ENCODE peak calls at places on chromosomes 11 and 22, in eight cellular contexts. One of them, this sample, is unnamed.

GRCh38 chr22:27090595-27090994 is 433.2 kb downstream of the MIAT start:
- DNase-seq in B cell: no peak
- DNase-seq in HTR-8/SVneo: no peak
- DNase-seq in naive B cell: no peak
- DNase-seq in NCI-H1105 treated with DMSO at 0.1 percent for 48 hours: no peak
- DNase-seq in stimulated activated CD4-positive, alpha-beta T cell treated with anti-CD3 and anti-CD28 coated beads, Interleukin-1b, Interleukin-23, amount 100 ng/mL, for 24 hours: no peak
- DNase-seq in GM13977: no peak
- DNase-seq in T-helper 1 cell: no peak
- DNase-seq in this sample: no peak

GRCh38 chr22:41184679-41185078 is 20.4 kb upstream of the L3MBTL2 start:
- DNase-seq in B cell: no peak
- DNase-seq in HTR-8/SVneo: no peak
- DNase-seq in naive B cell: no peak
- DNase-seq in NCI-H1105 treated with DMSO at 0.1 percent for 48 hours: no peak
- DNase-seq in stimulated activated CD4-positive, alpha-beta T cell treated with anti-CD3 and anti-CD28 coated beads, Interleukin-1b, Interleukin-23, amount 100 ng/mL, for 24 hours: no peak
- DNase-seq in GM13977: no peak
- DNase-seq in T-helper 1 cell: no peak
- DNase-seq in this sample: no peak

GRCh38 chr11:102158151-102158734 is 48.0 kb downstream of the YAP1 start:
- DNase-seq in B cell: no peak
- DNase-seq in HTR-8/SVneo: no peak
- DNase-seq in naive B cell: no peak
- DNase-seq in NCI-H1105 treated with DMSO at 0.1 percent for 48 hours: no peak
- DNase-seq in stimulated activated CD4-positive, alpha-beta T cell treated with anti-CD3 and anti-CD28 coated beads, Interleukin-1b, Interleukin-23, amount 100 ng/mL, for 24 hours: no peak
- DNase-seq in GM13977: no peak
- DNase-seq in T-helper 1 cell: no peak
- DNase-seq in this sample: no peak

GRCh38 chr11:110928373-110928772 is 216.1 kb upstream of the ARHGAP20 start:
- DNase-seq in B cell: no peak
- DNase-seq in HTR-8/SVneo: no peak
- DNase-seq in naive B cell: no peak
- DNase-seq in NCI-H1105 treated with DMSO at 0.1 percent for 48 hours: peak
- DNase-seq in stimulated activated CD4-positive, alpha-beta T cell treated with anti-CD3 and anti-CD28 coated beads, Interleukin-1b, Interleukin-23, amount 100 ng/mL, for 24 hours: no peak
- DNase-seq in GM13977: no peak
- DNase-seq in T-helper 1 cell: no peak
- DNase-seq in this sample: no peak

GRCh38 chr11:41245704-41246398 is 213.6 kb downstream of the LRRC4C start:
- DNase-seq in B cell: no peak
- DNase-seq in HTR-8/SVneo: no peak
- DNase-seq in naive B cell: no peak
- DNase-seq in NCI-H1105 treated with DMSO at 0.1 percent for 48 hours: no peak
- DNase-seq in stimulated activated CD4-positive, alpha-beta T cell treated with anti-CD3 and anti-CD28 coated beads, Interleukin-1b, Interleukin-23, amount 100 ng/mL, for 24 hours: no peak
- DNase-seq in GM13977: no peak
- DNase-seq in T-helper 1 cell: no peak
- DNase-seq in this sample: no peak

GRCh38 chr22:33806191-33806590 is 114.1 kb downstream of the LARGE1 start:
- DNase-seq in B cell: peak
- DNase-seq in HTR-8/SVneo: no peak
- DNase-seq in naive B cell: no peak
- DNase-seq in NCI-H1105 treated with DMSO at 0.1 percent for 48 hours: no peak
- DNase-seq in stimulated activated CD4-positive, alpha-beta T cell treated with anti-CD3 and anti-CD28 coated beads, Interleukin-1b, Interleukin-23, amount 100 ng/mL, for 24 hours: no peak
- DNase-seq in GM13977: peak
- DNase-seq in T-helper 1 cell: no peak
- DNase-seq in this sample: no peak

GRCh38 chr11:132888226-132888625 is 644.1 kb downstream of the OPCML start:
- DNase-seq in B cell: no peak
- DNase-seq in HTR-8/SVneo: no peak
- DNase-seq in naive B cell: no peak
- DNase-seq in NCI-H1105 treated with DMSO at 0.1 percent for 48 hours: no peak
- DNase-seq in stimulated activated CD4-positive, alpha-beta T cell treated with anti-CD3 and anti-CD28 coated beads, Interleukin-1b, Interleukin-23, amount 100 ng/mL, for 24 hours: no peak
- DNase-seq in GM13977: no peak
- DNase-seq in T-helper 1 cell: no peak
- DNase-seq in this sample: no peak

GRCh38 chr22:45208993-45209838 is 31.5 kb downstream of the KIAA0930 start:
- DNase-seq in B cell: peak
- DNase-seq in HTR-8/SVneo: no peak
- DNase-seq in naive B cell: no peak
- DNase-seq in NCI-H1105 treated with DMSO at 0.1 percent for 48 hours: peak
- DNase-seq in stimulated activated CD4-positive, alpha-beta T cell treated with anti-CD3 and anti-CD28 coated beads, Interleukin-1b, Interleukin-23, amount 100 ng/mL, for 24 hours: peak
- DNase-seq in GM13977: no peak
- DNase-seq in T-helper 1 cell: peak
- DNase-seq in this sample: peak

GRCh38 chr22:49132009-49132408 is 695.7 kb downstream of the BRD1 start:
- DNase-seq in B cell: no peak
- DNase-seq in HTR-8/SVneo: no peak
- DNase-seq in naive B cell: no peak
- DNase-seq in NCI-H1105 treated with DMSO at 0.1 percent for 48 hours: no peak
- DNase-seq in stimulated activated CD4-positive, alpha-beta T cell treated with anti-CD3 and anti-CD28 coated beads, Interleukin-1b, Interleukin-23, amount 100 ng/mL, for 24 hours: no peak
- DNase-seq in GM13977: no peak
- DNase-seq in T-helper 1 cell: no peak
- DNase-seq in this sample: no peak

GRCh38 chr11:104075716-104076115 is 39.3 kb downstream of the DDI1 start:
- DNase-seq in B cell: no peak
- DNase-seq in HTR-8/SVneo: no peak
- DNase-seq in naive B cell: no peak
- DNase-seq in NCI-H1105 treated with DMSO at 0.1 percent for 48 hours: no peak
- DNase-seq in stimulated activated CD4-positive, alpha-beta T cell treated with anti-CD3 and anti-CD28 coated beads, Interleukin-1b, Interleukin-23, amount 100 ng/mL, for 24 hours: no peak
- DNase-seq in GM13977: no peak
- DNase-seq in T-helper 1 cell: no peak
- DNase-seq in this sample: no peak

GRCh38 chr22:25404556-25404922 is 159.9 kb upstream of the GRK3 start:
- DNase-seq in B cell: peak
- DNase-seq in HTR-8/SVneo: no peak
- DNase-seq in naive B cell: no peak
- DNase-seq in NCI-H1105 treated with DMSO at 0.1 percent for 48 hours: no peak
- DNase-seq in stimulated activated CD4-positive, alpha-beta T cell treated with anti-CD3 and anti-CD28 coated beads, Interleukin-1b, Interleukin-23, amount 100 ng/mL, for 24 hours: no peak
- DNase-seq in GM13977: no peak
- DNase-seq in T-helper 1 cell: no peak
- DNase-seq in this sample: peak

GRCh38 chr11:112844530-112844929 is 116.7 kb upstream of the NCAM1 start:
- DNase-seq in B cell: no peak
- DNase-seq in HTR-8/SVneo: no peak
- DNase-seq in naive B cell: no peak
- DNase-seq in NCI-H1105 treated with DMSO at 0.1 percent for 48 hours: no peak
- DNase-seq in stimulated activated CD4-positive, alpha-beta T cell treated with anti-CD3 and anti-CD28 coated beads, Interleukin-1b, Interleukin-23, amount 100 ng/mL, for 24 hours: no peak
- DNase-seq in GM13977: no peak
- DNase-seq in T-helper 1 cell: no peak
- DNase-seq in this sample: no peak

GRCh38 chr11:15969281-15969680 is 387.1 kb downstream of the SOX6 start:
- DNase-seq in B cell: no peak
- DNase-seq in HTR-8/SVneo: peak
- DNase-seq in naive B cell: no peak
- DNase-seq in NCI-H1105 treated with DMSO at 0.1 percent for 48 hours: peak
- DNase-seq in stimulated activated CD4-positive, alpha-beta T cell treated with anti-CD3 and anti-CD28 coated beads, Interleukin-1b, Interleukin-23, amount 100 ng/mL, for 24 hours: no peak
- DNase-seq in GM13977: peak
- DNase-seq in T-helper 1 cell: no peak
- DNase-seq in this sample: peak

GRCh38 chr11:62125881-62126280 is 2.1 kb downstream of the INCENP start:
- DNase-seq in B cell: no peak
- DNase-seq in HTR-8/SVneo: no peak
- DNase-seq in naive B cell: no peak
- DNase-seq in NCI-H1105 treated with DMSO at 0.1 percent for 48 hours: no peak
- DNase-seq in stimulated activated CD4-positive, alpha-beta T cell treated with anti-CD3 and anti-CD28 coated beads, Interleukin-1b, Interleukin-23, amount 100 ng/mL, for 24 hours: no peak
- DNase-seq in GM13977: no peak
- DNase-seq in T-helper 1 cell: no peak
- DNase-seq in this sample: peak

GRCh38 chr11:90204832-90205646 is 17.8 kb downstream of the CHORDC1 start:
- DNase-seq in B cell: peak
- DNase-seq in HTR-8/SVneo: peak
- DNase-seq in naive B cell: peak
- DNase-seq in NCI-H1105 treated with DMSO at 0.1 percent for 48 hours: peak
- DNase-seq in stimulated activated CD4-positive, alpha-beta T cell treated with anti-CD3 and anti-CD28 coated beads, Interleukin-1b, Interleukin-23, amount 100 ng/mL, for 24 hours: no peak
- DNase-seq in GM13977: peak
- DNase-seq in T-helper 1 cell: no peak
- DNase-seq in this sample: no peak

GRCh38 chr11:3022300-3022967 is 30.3 kb upstream of the NAP1L4 start:
- DNase-seq in B cell: peak
- DNase-seq in HTR-8/SVneo: no peak
- DNase-seq in naive B cell: peak
- DNase-seq in NCI-H1105 treated with DMSO at 0.1 percent for 48 hours: no peak
- DNase-seq in stimulated activated CD4-positive, alpha-beta T cell treated with anti-CD3 and anti-CD28 coated beads, Interleukin-1b, Interleukin-23, amount 100 ng/mL, for 24 hours: no peak
- DNase-seq in GM13977: peak
- DNase-seq in T-helper 1 cell: no peak
- DNase-seq in this sample: no peak

GRCh38 chr11:16030664-16031063 is 325.7 kb downstream of the SOX6 start:
- DNase-seq in B cell: no peak
- DNase-seq in HTR-8/SVneo: no peak
- DNase-seq in naive B cell: no peak
- DNase-seq in NCI-H1105 treated with DMSO at 0.1 percent for 48 hours: no peak
- DNase-seq in stimulated activated CD4-positive, alpha-beta T cell treated with anti-CD3 and anti-CD28 coated beads, Interleukin-1b, Interleukin-23, amount 100 ng/mL, for 24 hours: no peak
- DNase-seq in GM13977: no peak
- DNase-seq in T-helper 1 cell: no peak
- DNase-seq in this sample: no peak

GRCh38 chr11:132780051-132780450 is 752.2 kb downstream of the OPCML start:
- DNase-seq in B cell: no peak
- DNase-seq in HTR-8/SVneo: no peak
- DNase-seq in naive B cell: no peak
- DNase-seq in NCI-H1105 treated with DMSO at 0.1 percent for 48 hours: no peak
- DNase-seq in stimulated activated CD4-positive, alpha-beta T cell treated with anti-CD3 and anti-CD28 coated beads, Interleukin-1b, Interleukin-23, amount 100 ng/mL, for 24 hours: no peak
- DNase-seq in GM13977: no peak
- DNase-seq in T-helper 1 cell: no peak
- DNase-seq in this sample: no peak

GRCh38 chr11:94876645-94877445 is 96.5 kb downstream of the CWC15 start:
- DNase-seq in B cell: no peak
- DNase-seq in HTR-8/SVneo: peak
- DNase-seq in naive B cell: no peak
- DNase-seq in NCI-H1105 treated with DMSO at 0.1 percent for 48 hours: no peak
- DNase-seq in stimulated activated CD4-positive, alpha-beta T cell treated with anti-CD3 and anti-CD28 coated beads, Interleukin-1b, Interleukin-23, amount 100 ng/mL, for 24 hours: peak
- DNase-seq in GM13977: peak
- DNase-seq in T-helper 1 cell: no peak
- DNase-seq in this sample: peak

GRCh38 chr11:12288934-12289666 is 88.3 kb upstream of the PARVA start:
- DNase-seq in B cell: no peak
- DNase-seq in HTR-8/SVneo: no peak
- DNase-seq in naive B cell: no peak
- DNase-seq in NCI-H1105 treated with DMSO at 0.1 percent for 48 hours: no peak
- DNase-seq in stimulated activated CD4-positive, alpha-beta T cell treated with anti-CD3 and anti-CD28 coated beads, Interleukin-1b, Interleukin-23, amount 100 ng/mL, for 24 hours: no peak
- DNase-seq in GM13977: peak
- DNase-seq in T-helper 1 cell: no peak
- DNase-seq in this sample: peak

GRCh38 chr11:83815736-83816135 is 529.6 kb upstream of the CCDC90B start:
- DNase-seq in B cell: no peak
- DNase-seq in HTR-8/SVneo: no peak
- DNase-seq in naive B cell: no peak
- DNase-seq in NCI-H1105 treated with DMSO at 0.1 percent for 48 hours: no peak
- DNase-seq in stimulated activated CD4-positive, alpha-beta T cell treated with anti-CD3 and anti-CD28 coated beads, Interleukin-1b, Interleukin-23, amount 100 ng/mL, for 24 hours: no peak
- DNase-seq in GM13977: no peak
- DNase-seq in T-helper 1 cell: no peak
- DNase-seq in this sample: no peak

GRCh38 chr11:12478743-12479142 is 101.4 kb downstream of the PARVA start:
- DNase-seq in B cell: no peak
- DNase-seq in HTR-8/SVneo: no peak
- DNase-seq in naive B cell: no peak
- DNase-seq in NCI-H1105 treated with DMSO at 0.1 percent for 48 hours: no peak
- DNase-seq in stimulated activated CD4-positive, alpha-beta T cell treated with anti-CD3 and anti-CD28 coated beads, Interleukin-1b, Interleukin-23, amount 100 ng/mL, for 24 hours: no peak
- DNase-seq in GM13977: no peak
- DNase-seq in T-helper 1 cell: no peak
- DNase-seq in this sample: no peak

GRCh38 chr22:42190274-42190673 is 59.7 kb upstream of the CYP2D6 start:
- DNase-seq in B cell: no peak
- DNase-seq in HTR-8/SVneo: no peak
- DNase-seq in naive B cell: no peak
- DNase-seq in NCI-H1105 treated with DMSO at 0.1 percent for 48 hours: no peak
- DNase-seq in stimulated activated CD4-positive, alpha-beta T cell treated with anti-CD3 and anti-CD28 coated beads, Interleukin-1b, Interleukin-23, amount 100 ng/mL, for 24 hours: no peak
- DNase-seq in GM13977: no peak
- DNase-seq in T-helper 1 cell: no peak
- DNase-seq in this sample: no peak

GRCh38 chr11:130001491-130002351 is 914 bp downstream of the PRDM10 start:
- DNase-seq in B cell: peak
- DNase-seq in HTR-8/SVneo: no peak
- DNase-seq in naive B cell: no peak
- DNase-seq in NCI-H1105 treated with DMSO at 0.1 percent for 48 hours: peak
- DNase-seq in stimulated activated CD4-positive, alpha-beta T cell treated with anti-CD3 and anti-CD28 coated beads, Interleukin-1b, Interleukin-23, amount 100 ng/mL, for 24 hours: peak
- DNase-seq in GM13977: peak
- DNase-seq in T-helper 1 cell: peak
- DNase-seq in this sample: peak

GRCh38 chr11:123316003-123316402 is 114.1 kb upstream of the GRAMD1B start:
- DNase-seq in B cell: no peak
- DNase-seq in HTR-8/SVneo: no peak
- DNase-seq in naive B cell: no peak
- DNase-seq in NCI-H1105 treated with DMSO at 0.1 percent for 48 hours: no peak
- DNase-seq in stimulated activated CD4-positive, alpha-beta T cell treated with anti-CD3 and anti-CD28 coated beads, Interleukin-1b, Interleukin-23, amount 100 ng/mL, for 24 hours: no peak
- DNase-seq in GM13977: no peak
- DNase-seq in T-helper 1 cell: no peak
- DNase-seq in this sample: no peak

GRCh38 chr11:130829801-130830562 is 86.3 kb downstream of the SNX19 start:
- DNase-seq in B cell: no peak
- DNase-seq in HTR-8/SVneo: no peak
- DNase-seq in naive B cell: no peak
- DNase-seq in NCI-H1105 treated with DMSO at 0.1 percent for 48 hours: no peak
- DNase-seq in stimulated activated CD4-positive, alpha-beta T cell treated with anti-CD3 and anti-CD28 coated beads, Interleukin-1b, Interleukin-23, amount 100 ng/mL, for 24 hours: no peak
- DNase-seq in GM13977: no peak
- DNase-seq in T-helper 1 cell: no peak
- DNase-seq in this sample: no peak

GRCh38 chr22:46453006-46453828 is 84.2 kb downstream of the CELSR1 start:
- DNase-seq in B cell: no peak
- DNase-seq in HTR-8/SVneo: no peak
- DNase-seq in naive B cell: no peak
- DNase-seq in NCI-H1105 treated with DMSO at 0.1 percent for 48 hours: no peak
- DNase-seq in stimulated activated CD4-positive, alpha-beta T cell treated with anti-CD3 and anti-CD28 coated beads, Interleukin-1b, Interleukin-23, amount 100 ng/mL, for 24 hours: no peak
- DNase-seq in GM13977: no peak
- DNase-seq in T-helper 1 cell: no peak
- DNase-seq in this sample: no peak

GRCh38 chr11:19827399-19828135 is 114.9 kb downstream of the NAV2 start:
- DNase-seq in B cell: no peak
- DNase-seq in HTR-8/SVneo: no peak
- DNase-seq in naive B cell: no peak
- DNase-seq in NCI-H1105 treated with DMSO at 0.1 percent for 48 hours: no peak
- DNase-seq in stimulated activated CD4-positive, alpha-beta T cell treated with anti-CD3 and anti-CD28 coated beads, Interleukin-1b, Interleukin-23, amount 100 ng/mL, for 24 hours: no peak
- DNase-seq in GM13977: no peak
- DNase-seq in T-helper 1 cell: no peak
- DNase-seq in this sample: no peak

GRCh38 chr11:12863605-12864121 is 145.5 kb upstream of the RASSF10 start:
- DNase-seq in B cell: no peak
- DNase-seq in HTR-8/SVneo: no peak
- DNase-seq in naive B cell: no peak
- DNase-seq in NCI-H1105 treated with DMSO at 0.1 percent for 48 hours: no peak
- DNase-seq in stimulated activated CD4-positive, alpha-beta T cell treated with anti-CD3 and anti-CD28 coated beads, Interleukin-1b, Interleukin-23, amount 100 ng/mL, for 24 hours: no peak
- DNase-seq in GM13977: no peak
- DNase-seq in T-helper 1 cell: no peak
- DNase-seq in this sample: no peak

GRCh38 chr11:115244758-115245157 is 259.5 kb downstream of the CADM1 start:
- DNase-seq in B cell: no peak
- DNase-seq in HTR-8/SVneo: no peak
- DNase-seq in naive B cell: no peak
- DNase-seq in NCI-H1105 treated with DMSO at 0.1 percent for 48 hours: no peak
- DNase-seq in stimulated activated CD4-positive, alpha-beta T cell treated with anti-CD3 and anti-CD28 coated beads, Interleukin-1b, Interleukin-23, amount 100 ng/mL, for 24 hours: no peak
- DNase-seq in GM13977: no peak
- DNase-seq in T-helper 1 cell: no peak
- DNase-seq in this sample: no peak

GRCh38 chr22:36201630-36202312 is at the start of gene APOL4:
- DNase-seq in B cell: no peak
- DNase-seq in HTR-8/SVneo: no peak
- DNase-seq in naive B cell: no peak
- DNase-seq in NCI-H1105 treated with DMSO at 0.1 percent for 48 hours: peak
- DNase-seq in stimulated activated CD4-positive, alpha-beta T cell treated with anti-CD3 and anti-CD28 coated beads, Interleukin-1b, Interleukin-23, amount 100 ng/mL, for 24 hours: no peak
- DNase-seq in GM13977: no peak
- DNase-seq in T-helper 1 cell: no peak
- DNase-seq in this sample: peak

This sample was measured in cardiac septum.